ENCODE peak calls at places on chromosomes 6 and 20, in eight cellular contexts. M, G, R, E, V, X, L and S are unnamed samples.

GRCh38 chr6:170290306-170291128 is at the start of gene DLL1:
- DNase-seq in M (peak; percentile 55), G (peak; percentile 72), R (no peak), E (peak; percentile 74), V (no peak), X (no peak), L (peak; percentile 23), S (no peak)

GRCh38 chr6:35146453-35146852 is 5.3 kb upstream of the TCP11 start:
- DNase-seq in M (peak; percentile 60), G (peak; percentile 71), R (no peak), E (peak; percentile 55), V (no peak), X (peak; percentile 52), L (peak; percentile 64), S (no peak)

GRCh38 chr6:20866940-20867630 is 332.8 kb downstream of the CDKAL1 start:
- DNase-seq in M (no peak), G (no peak), R (no peak), E (no peak), V (no peak), X (no peak), L (no peak), S (no peak)

GRCh38 chr6:33809619-33810018 is 5.8 kb upstream of the MLN start:
- DNase-seq in M (no peak), G (no peak), R (no peak), E (no peak), V (no peak), X (no peak), L (no peak), S (no peak)

GRCh38 chr20:49496526-49497216 is 14.2 kb upstream of the KCNB1 start:
- DNase-seq in M (no peak), G (no peak), R (no peak), E (no peak), V (no peak), X (no peak), L (no peak), S (no peak)

GRCh38 chr20:31990958-31991705 is 19.1 kb upstream of the CCM2L start:
- DNase-seq in M (no peak), G (no peak), R (no peak), E (no peak), V (no peak), X (no peak), L (no peak), S (no peak)

GRCh38 chr6:169700296-169700695 is 1.5 kb downstream of the WDR27 start:
- DNase-seq in M (peak; percentile 26), G (no peak), R (no peak), E (no peak), V (no peak), X (no peak), L (no peak), S (no peak)

GRCh38 chr20:3854462-3854870 is 7.8 kb downstream of the MAVS start:
- DNase-seq in M (no peak), G (no peak), R (no peak), E (no peak), V (no peak), X (peak; percentile 25), L (no peak), S (no peak)

GRCh38 chr6:52693777-52694176 is 22.9 kb downstream of the TMEM14A start:
- DNase-seq in M (no peak), G (no peak), R (no peak), E (no peak), V (no peak), X (no peak), L (no peak), S (no peak)

GRCh38 chr20:25632940-25633790 is 9.4 kb upstream of the NANP start:
- DNase-seq in M (no peak), G (no peak), R (no peak), E (no peak), V (no peak), X (no peak), L (no peak), S (no peak)

GRCh38 chr20:24670341-24670821 is 201.0 kb downstream of the SYNDIG1 start:
- DNase-seq in M (no peak), G (no peak), R (peak; percentile 75), E (no peak), V (no peak), X (no peak), L (no peak), S (no peak)

GRCh38 chr6:166721576-166721975 is 94.5 kb upstream of the RPS6KA2 start:
- DNase-seq in M (no peak), G (no peak), R (no peak), E (no peak), V (no peak), X (no peak), L (no peak), S (no peak)

GRCh38 chr6:40376113-40376650 is 211.0 kb downstream of the LRFN2 start:
- DNase-seq in M (no peak), G (no peak), R (no peak), E (no peak), V (no peak), X (no peak), L (no peak), S (no peak)

DNA sequence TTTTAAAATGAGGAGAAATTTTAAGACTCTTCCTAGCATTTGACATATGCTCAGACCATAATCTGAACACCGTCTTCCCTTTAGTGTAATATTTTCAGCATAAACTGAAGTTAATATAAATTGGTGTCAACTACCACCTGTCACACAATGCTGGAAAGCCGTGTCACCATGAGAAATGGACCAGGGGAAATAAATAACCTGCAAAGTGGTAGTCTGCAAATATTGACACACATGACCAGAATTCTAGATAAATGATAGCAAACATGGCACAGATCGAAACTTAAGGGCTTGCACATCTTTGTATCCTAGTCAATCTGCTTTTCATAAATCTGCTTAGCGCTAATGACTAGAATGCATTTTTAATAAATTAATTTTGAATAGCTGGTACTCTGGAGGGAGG is 191.9 kb downstream of the CD83 start:
- DNase-seq in M (no peak), G (no peak), R (no peak), E (no peak), V (no peak), X (no peak), L (no peak), S (no peak)
- H3K36me3 ChIP-seq in M (no peaks in the 10 kb centered on the region), G (no peaks in the 10 kb centered on the region), R (no peaks in the 10 kb centered on the region), E (no peaks in the 10 kb centered on the region), V (no peaks in the 10 kb centered on the region), X (no peaks in the 10 kb centered on the region), L (no peaks in the 10 kb centered on the region), S (no peaks in the 10 kb centered on the region)

GRCh38 chr6:3208775-3209113 is 18.7 kb downstream of the TUBB2B start:
- DNase-seq in M (no peak), G (no peak), R (no peak), E (no peak), V (no peak), X (no peak), L (no peak), S (no peak)
- H3K36me3 ChIP-seq in M (no peaks in the 10 kb centered on the region), G (no peaks in the 10 kb centered on the region), R (no peaks in the 10 kb centered on the region), E (no peaks in the 10 kb centered on the region), V (no peaks in the 10 kb centered on the region), X (no peaks in the 10 kb centered on the region), L (no peaks in the 10 kb centered on the region), S (no peaks in the 10 kb centered on the region)

GRCh38 chr6:152267967-152268845 is 369.0 kb downstream of the SYNE1 start:
- DNase-seq in M (no peak), G (no peak), R (no peak), E (no peak), V (no peak), X (peak; percentile 12), L (peak; percentile 42), S (no peak)

GRCh38 chr6:152272486-152272885 is 364.7 kb downstream of the SYNE1 start:
- DNase-seq in M (no peak), G (no peak), R (no peak), E (no peak), V (no peak), X (no peak), L (no peak), S (no peak)

GRCh38 chr6:152271681-152272464 is 365.3 kb downstream of the SYNE1 start:
- DNase-seq in M (no peak), G (no peak), R (no peak), E (peak; percentile 57), V (no peak), X (peak; percentile 33), L (no peak), S (no peak)

GRCh38 chr6:152268846-152269442 is 368.2 kb downstream of the SYNE1 start:
- DNase-seq in M (no peak), G (no peak), R (no peak), E (no peak), V (no peak), X (no peak), L (no peak), S (no peak)

DNA sequence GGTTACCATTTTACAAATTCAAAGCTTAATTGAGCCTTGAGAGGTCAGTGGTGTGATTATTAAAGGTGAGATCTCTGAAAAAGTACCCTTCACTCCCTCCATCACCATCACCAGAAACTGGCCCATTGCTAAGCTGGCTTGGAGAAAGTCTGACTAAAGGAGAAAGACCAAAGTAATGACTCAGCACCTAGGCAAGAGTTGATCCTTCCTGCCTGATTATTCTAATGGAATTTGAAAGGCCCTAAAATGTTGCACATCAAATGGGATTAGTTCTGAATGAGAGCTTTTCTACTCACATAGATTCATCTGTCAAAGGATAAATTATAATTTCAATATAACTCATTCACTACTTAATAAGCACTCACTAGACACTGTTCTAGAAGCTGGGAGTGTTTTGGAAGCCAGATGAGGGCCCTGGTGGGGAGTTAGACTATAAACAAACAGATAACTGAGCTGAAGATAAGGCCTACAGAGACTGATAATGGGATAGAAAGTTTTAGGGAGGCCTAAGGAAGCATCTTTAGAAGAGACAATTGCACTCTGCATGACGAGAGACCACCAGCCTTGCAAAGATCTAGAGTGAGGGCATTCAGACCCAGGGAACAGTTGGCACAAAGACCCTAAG is 366.7 kb downstream of the SYNE1 start:
- DNase-seq in M (no peak), G (no peak), R (no peak), E (no peak), V (no peak), X (no peak), L (no peak), S (no peak)
- H3K36me3 ChIP-seq in M (no peaks in the 10 kb centered on the region), G (no peaks in the 10 kb centered on the region), R (peaks cover 4% of the 10 kb centered on the region), E (peaks cover 26% of the 10 kb centered on the region), V (no peaks in the 10 kb centered on the region), X (no peaks in the 10 kb centered on the region), L (peaks cover 82% of the 10 kb centered on the region), S (peaks cover 13% of the 10 kb centered on the region)

DNA sequence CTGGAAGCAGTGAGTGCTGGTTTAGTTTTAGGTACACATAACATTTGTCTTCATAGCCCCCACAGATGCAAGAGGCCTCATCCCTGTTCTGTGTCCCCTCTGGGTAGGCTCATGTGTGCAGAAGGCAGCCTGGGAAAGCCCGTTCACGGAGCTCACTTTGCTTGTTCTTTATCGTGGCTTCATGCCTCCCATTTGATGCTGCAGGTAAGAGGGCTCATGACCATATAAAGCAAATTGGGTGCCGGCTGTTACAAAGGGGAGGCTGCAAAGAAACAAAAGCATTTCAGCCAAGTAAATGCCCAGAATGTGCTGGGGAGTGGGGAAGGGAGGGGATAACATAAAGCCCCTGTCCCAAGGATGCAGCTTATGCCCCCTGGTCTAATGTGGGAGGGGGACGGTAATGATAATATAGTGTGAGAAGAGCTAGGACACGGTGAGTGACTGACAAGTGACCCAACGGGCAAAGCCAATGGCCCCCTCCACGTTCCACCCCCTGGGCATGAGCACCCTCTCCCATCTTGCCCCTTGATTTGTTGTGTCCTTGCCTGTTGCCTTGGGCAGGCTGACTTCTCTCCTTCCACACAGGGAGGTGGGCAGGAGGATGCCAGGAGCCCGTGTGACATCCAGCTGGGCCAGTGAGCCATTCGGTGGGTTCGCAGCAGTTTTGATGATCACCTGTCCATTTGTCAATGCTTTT is 138.0 kb downstream of the FOXO3 start:
- DNase-seq in M (no peak), G (no peak), R (no peak), E (no peak), V (no peak), X (no peak), L (no peak), S (no peak)
- H3K36me3 ChIP-seq in M (no peaks in the 10 kb centered on the region), G (no peaks in the 10 kb centered on the region), R (no peaks in the 10 kb centered on the region), E (no peaks in the 10 kb centered on the region), V (no peaks in the 10 kb centered on the region), X (peaks cover 17% of the 10 kb centered on the region), L (no peaks in the 10 kb centered on the region), S (no peaks in the 10 kb centered on the region)